ENCODE peak calls at places on chromosomes 6 and 20, in six cellular contexts. W is HFF-Myc, S is heart right ventricle, A is CD14-positive monocyte, V is lower lobe of right lung, D is fibroblast of lung. F is an unnamed sample.

GRCh38 chr20:46458891-46459750 is 52.7 kb upstream of the ELMO2 start:
- DNase-seq in W (no peak), S (peak), A (no peak), V (peak), D (no peak), F (no peak)

GRCh38 chr6:85015396-85015990 is 251.1 kb upstream of the TBX18 start:
- DNase-seq in W (no peak), S (peak), A (no peak), V (peak), D (peak), F (peak)

GRCh38 chr20:50353289-50353961 is 156.8 kb upstream of the PTPN1 start:
- DNase-seq in W (no peak), S (peak), A (no peak), V (no peak), D (no peak), F (no peak)

GRCh38 chr6:28408076-28408802 is 8.7 kb upstream of the ZSCAN12 start:
- DNase-seq in W (no peak), S (no peak), A (no peak), V (no peak), D (no peak), F (no peak)

GRCh38 chr6:166417285-166417691 is 34.5 kb upstream of the MPC1 start:
- DNase-seq in W (no peak), S (no peak), A (no peak), V (no peak), D (no peak), F (no peak)

GRCh38 chr6:99458319-99458718 is 33.2 kb upstream of the PNISR start:
- DNase-seq in W (peak), S (no peak), A (no peak), V (no peak), D (peak), F (no peak)

GRCh38 chr6:56594699-56595098 is 48.0 kb downstream of the DST start:
- DNase-seq in W (no peak), S (no peak), A (no peak), V (no peak), D (no peak), F (no peak)

GRCh38 chr6:89669002-89669401 is 30.5 kb upstream of the LYRM2 start:
- DNase-seq in W (no peak), S (no peak), A (no peak), V (no peak), D (peak), F (no peak)

GRCh38 chr6:6843057-6843627 is 254.6 kb downstream of the LY86 start:
- DNase-seq in W (no peak), S (no peak), A (no peak), V (no peak), D (peak), F (no peak)

GRCh38 chr20:13395232-13395631 is 174.2 kb downstream of the ISM1 start:
- DNase-seq in W (no peak), S (no peak), A (no peak), V (no peak), D (no peak), F (no peak)

GRCh38 chr6:25918083-25918683 is 12.3 kb downstream of the SLC17A2 start:
- DNase-seq in W (no peak), S (no peak), A (no peak), V (no peak), D (no peak), F (no peak)

GRCh38 chr20:50187403-50188051 is 3.1 kb upstream of the CEBPB start:
- DNase-seq in W (no peak), S (peak), A (peak), V (peak), D (peak), F (no peak)

GRCh38 chr6:15264902-15265761 is 19.3 kb downstream of the JARID2 start:
- DNase-seq in W (no peak), S (no peak), A (peak), V (peak), D (peak), F (peak)

GRCh38 chr6:119025793-119026192 is 52.7 kb downstream of the FAM184A start:
- DNase-seq in W (no peak), S (no peak), A (no peak), V (no peak), D (no peak), F (no peak)

GRCh38 chr6:115891111-115891669 is 169.5 kb downstream of the FRK start:
- DNase-seq in W (peak), S (no peak), A (no peak), V (no peak), D (peak), F (no peak)

GRCh38 chr6:31169123-31169857 is 1.2 kb downstream of the POU5F1 start:
- DNase-seq in W (no peak), S (no peak), A (no peak), V (no peak), D (no peak), F (no peak)

GRCh38 chr20:43949741-43950618 is 35.3 kb downstream of the TOX2 start:
- DNase-seq in W (no peak), S (peak), A (peak), V (peak), D (peak), F (no peak)

GRCh38 chr6:67689329-67689728 is 945.8 kb upstream of the ADGRB3 start:
- DNase-seq in W (no peak), S (no peak), A (no peak), V (no peak), D (no peak), F (no peak)

GRCh38 chr20:55888655-55889054 is 116.7 kb downstream of the CBLN4 start:
- DNase-seq in W (no peak), S (no peak), A (no peak), V (no peak), D (no peak), F (no peak)

GRCh38 chr6:82589509-82590206 is 226.0 kb downstream of the TPBG start:
- DNase-seq in W (peak), S (no peak), A (no peak), V (no peak), D (peak), F (peak)

GRCh38 chr6:149855741-149856140 is 8.4 kb downstream of the LRP11 start:
- DNase-seq in W (no peak), S (no peak), A (no peak), V (no peak), D (no peak), F (no peak)

GRCh38 chr20:46699651-46700359 is 9.6 kb upstream of the SLC2A10 start:
- DNase-seq in W (no peak), S (no peak), A (no peak), V (no peak), D (no peak), F (no peak)

GRCh38 chr20:61968932-61969331 is 96.7 kb downstream of the TAF4 start:
- DNase-seq in W (no peak), S (no peak), A (no peak), V (no peak), D (no peak), F (no peak)

GRCh38 chr6:86707545-86708120 is 229.7 kb upstream of the HTR1E start:
- DNase-seq in W (no peak), S (no peak), A (no peak), V (no peak), D (no peak), F (no peak)

GRCh38 chr20:58094698-58095097 is 133.8 kb downstream of the ANKRD60 start:
- DNase-seq in W (no peak), S (no peak), A (no peak), V (no peak), D (no peak), F (no peak)

GRCh38 chr6:25946631-25947030 is 16.0 kb upstream of the TRIM38 start:
- DNase-seq in W (no peak), S (no peak), A (no peak), V (no peak), D (no peak), F (no peak)

GRCh38 chr6:134175532-134176282 is 123.3 kb upstream of the SLC2A12 start:
- DNase-seq in W (no peak), S (peak), A (peak), V (peak), D (peak), F (no peak)

GRCh38 chr20:472889-473292 is 10.6 kb upstream of the TBC1D20 start:
- DNase-seq in W (no peak), S (no peak), A (no peak), V (no peak), D (no peak), F (no peak)

GRCh38 chr20:44180814-44181213 is 6.2 kb downstream of the JPH2 start:
- DNase-seq in W (no peak), S (peak), A (no peak), V (no peak), D (peak), F (no peak)

GRCh38 chr20:61628901-61629300 is 376.8 kb downstream of the CDH4 start:
- DNase-seq in W (no peak), S (no peak), A (no peak), V (no peak), D (peak), F (no peak)

GRCh38 chr6:170523256-170524187 is 29.6 kb downstream of the PSMB1 start:
- DNase-seq in W (no peak), S (no peak), A (no peak), V (no peak), D (no peak), F (no peak)

GRCh38 chr6:16770701-16771569 is 9.7 kb upstream of the ATXN1 start:
- DNase-seq in W (peak), S (peak), A (peak), V (peak), D (peak), F (no peak)

GRCh38 chr20:5504061-5504739 is 187.4 kb upstream of the PROKR2 start:
- DNase-seq in W (no peak), S (peak), A (no peak), V (peak), D (peak), F (no peak)

DNA sequence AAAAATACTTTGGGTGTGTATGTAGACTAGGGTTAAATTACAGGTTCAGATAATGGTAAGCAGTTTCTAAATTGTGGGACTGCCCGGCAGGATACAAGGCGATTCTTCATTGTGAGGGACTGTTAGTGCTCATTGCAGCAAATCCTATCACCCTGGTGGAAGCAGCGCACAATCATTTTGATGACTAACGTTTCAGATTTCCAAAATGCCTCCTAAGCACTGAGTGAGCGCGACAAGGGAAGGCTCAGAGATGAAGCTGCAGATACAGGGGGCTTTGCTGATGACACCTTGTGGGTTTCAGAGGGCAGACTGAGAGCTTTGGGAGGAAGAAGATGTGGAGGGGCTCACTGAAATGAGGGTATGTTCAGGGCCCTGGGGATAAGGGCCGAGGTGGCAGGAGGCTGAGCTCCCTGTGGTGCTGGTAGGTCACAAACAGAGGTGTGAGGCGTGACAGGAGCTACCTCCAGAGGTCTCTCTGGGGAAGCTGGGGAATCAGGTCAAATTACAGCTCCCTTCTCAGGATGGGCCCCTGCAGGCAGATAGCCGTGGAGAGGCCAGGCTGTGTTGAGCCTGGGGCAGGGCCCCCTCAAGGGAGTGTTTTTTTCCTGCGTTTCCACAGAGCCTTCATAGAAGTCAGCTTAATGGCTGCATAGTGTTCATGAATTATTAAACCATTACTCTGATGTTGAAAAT is 84.5 kb upstream of the FYN start:
- DNase-seq in W (no peak), S (no peak), A (no peak), V (no peak), D (peak), F (no peak)
- TF ChIP-seq CTCF in W (no peak), S (no peak), A (no peak), V (no peak), D (no peak), F (no peak)

GRCh38 chr20:41604002-41604401 is 14.2 kb downstream of the CHD6 start:
- DNase-seq in W (no peak), S (no peak), A (no peak), V (no peak), D (no peak), F (no peak)
- TF ChIP-seq CTCF in W (no peak), S (no peak), A (no peak), V (no peak), D (no peak), F (no peak)

GRCh38 chr6:4164043-4164442 is 28.7 kb upstream of the ECI2 start:
- DNase-seq in W (no peak), S (no peak), A (no peak), V (no peak), D (no peak), F (no peak)
- TF ChIP-seq CTCF in W (no peak), S (no peak), A (no peak), V (no peak), D (no peak), F (no peak)

GRCh38 chr20:47854687-47855212 is 69.5 kb upstream of the SULF2 start:
- DNase-seq in W (peak), S (no peak), A (no peak), V (no peak), D (peak), F (peak)
- TF ChIP-seq CTCF in W (peak), S (no peak), A (no peak), V (peak), D (peak), F (peak)

GRCh38 chr20:1800180-1800579 is 95.0 kb upstream of the SIRPA start:
- DNase-seq in W (no peak), S (no peak), A (no peak), V (no peak), D (no peak), F (no peak)

GRCh38 chr20:1802385-1803215 is 92.6 kb upstream of the SIRPA start:
- DNase-seq in W (no peak), S (peak), A (peak), V (peak), D (peak), F (no peak)

GRCh38 chr20:1798982-1799381 is 96.2 kb upstream of the SIRPA start:
- DNase-seq in W (no peak), S (no peak), A (no peak), V (no peak), D (no peak), F (no peak)

GRCh38 chr20:1801551-1801950 is 93.7 kb upstream of the SIRPA start:
- DNase-seq in W (no peak), S (no peak), A (no peak), V (no peak), D (no peak), F (no peak)

DNA sequence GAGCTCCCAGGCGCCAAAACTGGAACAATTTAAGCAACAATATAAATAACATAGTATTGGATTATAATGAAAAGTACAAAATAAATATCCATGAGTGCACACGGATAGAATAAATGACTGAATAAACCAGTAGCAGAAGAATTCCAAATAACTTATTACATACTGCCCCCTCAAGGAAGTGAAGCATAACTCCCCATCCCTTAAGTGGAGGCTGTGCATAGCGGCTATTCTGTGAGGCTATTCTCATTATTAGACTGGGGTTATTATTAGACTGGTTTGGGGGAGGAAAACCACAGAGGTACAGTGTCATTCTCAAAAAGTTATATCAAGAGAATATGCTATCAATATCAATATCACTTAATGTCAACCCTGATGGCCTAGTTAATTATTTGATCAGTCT is 94.4 kb upstream of the SIRPA start:
- DNase-seq in W (no peak), S (no peak), A (no peak), V (no peak), D (peak), F (no peak)
- TF ChIP-seq CTCF in W (peak), S (no peak), A (peak), V (peak), D (peak), F (peak)

GRCh38 chr6:159633196-159633595 is 59.8 kb downstream of the SOD2 start:
- DNase-seq in W (peak), S (no peak), A (no peak), V (no peak), D (peak), F (no peak)
- TF ChIP-seq CTCF in W (peak), S (no peak), A (peak), V (peak), D (peak), F (peak)

F was measured in AG04450.